ENCODE peak calls at places on chromosomes 6 and 20, in ten cellular contexts. One of them, this sample, is unnamed.
A peak's percentile ranks its signal among the peaks of the same experiment; 100 is the strongest.

GRCh38 chr6:134614606-134615485 is 296.9 kb upstream of the SGK1 start:
- DNase-seq in cardiac muscle cell: no peak
- DNase-seq in CD8-positive, alpha-beta T cell: no peak
- DNase-seq in left lung: no peak
- DNase-seq in Calu3: no peak
- DNase-seq in dorsolateral prefrontal cortex: no peak
- DNase-seq in upper lobe of right lung: no peak
- DNase-seq in astrocyte of the spinal cord: no peak
- DNase-seq in GM20000: no peak
- DNase-seq in nephron progenitor cell: no peak
- DNase-seq in this sample: no peak

GRCh38 chr6:114364295-114364694 is 21.5 kb upstream of the HS3ST5 start:
- DNase-seq in left lung: no peak
- DNase-seq in upper lobe of right lung: no peak
- DNase-seq in dorsolateral prefrontal cortex: no peak
- DNase-seq in GM20000: no peak
- DNase-seq in cardiac muscle cell: peak; percentile 11
- DNase-seq in Calu3: peak; percentile 46
- DNase-seq in CD8-positive, alpha-beta T cell: no peak
- DNase-seq in nephron progenitor cell: no peak
- DNase-seq in astrocyte of the spinal cord: peak; percentile 56
- DNase-seq in this sample: no peak

GRCh38 chr6:159716247-159717086 is 10.8 kb upstream of the WTAP start:
- DNase-seq in CD8-positive, alpha-beta T cell: no peak
- DNase-seq in Calu3: no peak
- DNase-seq in GM20000: no peak
- DNase-seq in dorsolateral prefrontal cortex: no peak
- DNase-seq in nephron progenitor cell: no peak
- DNase-seq in astrocyte of the spinal cord: peak; percentile 88
- DNase-seq in left lung: no peak
- DNase-seq in cardiac muscle cell: no peak
- DNase-seq in upper lobe of right lung: no peak
- DNase-seq in this sample: no peak

GRCh38 chr6:56693246-56693607 is 50.5 kb upstream of the DST start:
- DNase-seq in upper lobe of right lung: peak; percentile 69
- DNase-seq in GM20000: no peak
- DNase-seq in astrocyte of the spinal cord: peak; percentile 90
- DNase-seq in CD8-positive, alpha-beta T cell: no peak
- DNase-seq in Calu3: peak; percentile 65
- DNase-seq in dorsolateral prefrontal cortex: peak; percentile 69
- DNase-seq in nephron progenitor cell: no peak
- DNase-seq in left lung: peak; percentile 60
- DNase-seq in cardiac muscle cell: no peak
- DNase-seq in this sample: no peak

GRCh38 chr20:17721802-17722486 is 22.2 kb downstream of the BANF2 start:
- DNase-seq in nephron progenitor cell: no peak
- DNase-seq in cardiac muscle cell: no peak
- DNase-seq in GM20000: no peak
- DNase-seq in left lung: no peak
- DNase-seq in upper lobe of right lung: no peak
- DNase-seq in CD8-positive, alpha-beta T cell: no peak
- DNase-seq in astrocyte of the spinal cord: no peak
- DNase-seq in dorsolateral prefrontal cortex: no peak
- DNase-seq in Calu3: no peak
- DNase-seq in this sample: no peak

GRCh38 chr20:916125-916799 is at the start of gene ANGPT4:
- DNase-seq in upper lobe of right lung: no peak
- DNase-seq in CD8-positive, alpha-beta T cell: no peak
- DNase-seq in cardiac muscle cell: peak; percentile 78
- DNase-seq in dorsolateral prefrontal cortex: no peak
- DNase-seq in left lung: no peak
- DNase-seq in nephron progenitor cell: peak; percentile 21
- DNase-seq in astrocyte of the spinal cord: no peak
- DNase-seq in GM20000: no peak
- DNase-seq in Calu3: no peak
- DNase-seq in this sample: no peak

GRCh38 chr20:20793570-20793969 is 81.1 kb upstream of the RALGAPA2 start:
- DNase-seq in left lung: no peak
- DNase-seq in GM20000: no peak
- DNase-seq in CD8-positive, alpha-beta T cell: no peak
- DNase-seq in cardiac muscle cell: no peak
- DNase-seq in nephron progenitor cell: no peak
- DNase-seq in upper lobe of right lung: no peak
- DNase-seq in Calu3: no peak
- DNase-seq in dorsolateral prefrontal cortex: no peak
- DNase-seq in astrocyte of the spinal cord: no peak
- DNase-seq in this sample: no peak

GRCh38 chr6:122222761-122223160 is 176.7 kb upstream of the HSF2 start:
- DNase-seq in CD8-positive, alpha-beta T cell: no peak
- DNase-seq in astrocyte of the spinal cord: no peak
- DNase-seq in left lung: no peak
- DNase-seq in dorsolateral prefrontal cortex: no peak
- DNase-seq in Calu3: no peak
- DNase-seq in nephron progenitor cell: no peak
- DNase-seq in cardiac muscle cell: no peak
- DNase-seq in upper lobe of right lung: no peak
- DNase-seq in GM20000: no peak
- DNase-seq in this sample: no peak

GRCh38 chr20:41701596-41702350 is 83.6 kb upstream of the CHD6 start:
- DNase-seq in GM20000: no peak
- DNase-seq in CD8-positive, alpha-beta T cell: no peak
- DNase-seq in Calu3: no peak
- DNase-seq in upper lobe of right lung: no peak
- DNase-seq in cardiac muscle cell: no peak
- DNase-seq in dorsolateral prefrontal cortex: no peak
- DNase-seq in nephron progenitor cell: no peak
- DNase-seq in left lung: no peak
- DNase-seq in astrocyte of the spinal cord: no peak
- DNase-seq in this sample: no peak

GRCh38 chr20:60477958-60478357 is 519.7 kb downstream of the CDH26 start:
- DNase-seq in left lung: no peak
- DNase-seq in Calu3: no peak
- DNase-seq in GM20000: no peak
- DNase-seq in dorsolateral prefrontal cortex: no peak
- DNase-seq in nephron progenitor cell: no peak
- DNase-seq in astrocyte of the spinal cord: no peak
- DNase-seq in cardiac muscle cell: no peak
- DNase-seq in CD8-positive, alpha-beta T cell: no peak
- DNase-seq in upper lobe of right lung: no peak
- DNase-seq in this sample: no peak

GRCh38 chr6:88519227-88520019 is 353.3 kb upstream of the CNR1 start:
- DNase-seq in dorsolateral prefrontal cortex: no peak
- DNase-seq in left lung: no peak
- DNase-seq in CD8-positive, alpha-beta T cell: no peak
- DNase-seq in GM20000: no peak
- DNase-seq in upper lobe of right lung: no peak
- DNase-seq in cardiac muscle cell: peak; percentile 7
- DNase-seq in nephron progenitor cell: no peak
- DNase-seq in Calu3: no peak
- DNase-seq in astrocyte of the spinal cord: no peak
- DNase-seq in this sample: no peak

GRCh38 chr20:57024849-57025248 is 241.6 kb downstream of the BMP7 start:
- DNase-seq in CD8-positive, alpha-beta T cell: no peak
- DNase-seq in astrocyte of the spinal cord: no peak
- DNase-seq in nephron progenitor cell: no peak
- DNase-seq in GM20000: no peak
- DNase-seq in cardiac muscle cell: no peak
- DNase-seq in upper lobe of right lung: no peak
- DNase-seq in Calu3: no peak
- DNase-seq in dorsolateral prefrontal cortex: no peak
- DNase-seq in left lung: no peak
- DNase-seq in this sample: no peak

GRCh38 chr20:57023007-57023406 is 243.4 kb downstream of the BMP7 start:
- DNase-seq in upper lobe of right lung: no peak
- DNase-seq in left lung: no peak
- DNase-seq in Calu3: no peak
- DNase-seq in dorsolateral prefrontal cortex: no peak
- DNase-seq in GM20000: no peak
- DNase-seq in astrocyte of the spinal cord: no peak
- DNase-seq in CD8-positive, alpha-beta T cell: no peak
- DNase-seq in nephron progenitor cell: no peak
- DNase-seq in cardiac muscle cell: no peak
- DNase-seq in this sample: no peak

GRCh38 chr20:57023997-57024396 is 242.4 kb downstream of the BMP7 start:
- DNase-seq in upper lobe of right lung: no peak
- DNase-seq in cardiac muscle cell: no peak
- DNase-seq in Calu3: no peak
- DNase-seq in CD8-positive, alpha-beta T cell: no peak
- DNase-seq in left lung: no peak
- DNase-seq in astrocyte of the spinal cord: no peak
- DNase-seq in nephron progenitor cell: no peak
- DNase-seq in dorsolateral prefrontal cortex: no peak
- DNase-seq in GM20000: no peak
- DNase-seq in this sample: no peak

GRCh38 chr20:57020364-57020763 is 246.1 kb downstream of the BMP7 start:
- DNase-seq in astrocyte of the spinal cord: no peak
- DNase-seq in cardiac muscle cell: no peak
- DNase-seq in left lung: no peak
- DNase-seq in GM20000: no peak
- DNase-seq in nephron progenitor cell: no peak
- DNase-seq in Calu3: no peak
- DNase-seq in dorsolateral prefrontal cortex: no peak
- DNase-seq in CD8-positive, alpha-beta T cell: no peak
- DNase-seq in upper lobe of right lung: no peak
- DNase-seq in this sample: no peak

DNA sequence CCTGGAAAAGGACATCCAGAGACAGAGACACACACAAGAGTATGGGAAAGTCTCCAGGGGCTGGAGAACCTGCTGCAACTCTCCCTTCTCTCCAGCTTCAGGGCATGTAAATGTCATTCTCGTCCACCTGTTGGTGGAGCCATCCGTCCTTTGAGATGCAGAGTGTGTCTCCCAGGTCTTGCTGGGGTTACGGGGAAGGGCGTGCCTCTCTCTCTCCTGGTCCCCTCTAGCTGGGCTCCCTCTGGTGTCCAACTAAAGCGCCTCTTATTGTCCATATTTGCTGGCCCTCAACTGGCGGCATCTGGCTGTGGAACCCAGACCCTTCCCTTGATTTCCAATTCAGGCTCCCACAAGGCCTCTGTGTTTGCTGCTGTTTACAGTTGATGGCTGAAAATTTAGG is 244.1 kb downstream of the BMP7 start:
- DNase-seq in nephron progenitor cell: no peak
- DNase-seq in CD8-positive, alpha-beta T cell: no peak
- DNase-seq in dorsolateral prefrontal cortex: no peak
- DNase-seq in upper lobe of right lung: no peak
- DNase-seq in Calu3: no peak
- DNase-seq in astrocyte of the spinal cord: no peak
- DNase-seq in cardiac muscle cell: no peak
- DNase-seq in left lung: no peak
- DNase-seq in GM20000: no peak
- DNase-seq in this sample: no peak
- TF ChIP-seq CTCF in nephron progenitor cell: no peak
- TF ChIP-seq CTCF in CD8-positive, alpha-beta T cell: no peak
- TF ChIP-seq CTCF in dorsolateral prefrontal cortex: no peak
- TF ChIP-seq CTCF in upper lobe of right lung: no peak
- TF ChIP-seq CTCF in Calu3: no peak
- TF ChIP-seq CTCF in astrocyte of the spinal cord: no peak
- TF ChIP-seq CTCF in cardiac muscle cell: no peak
- TF ChIP-seq CTCF in left lung: no peak
- TF ChIP-seq CTCF in GM20000: no peak
- TF ChIP-seq CTCF in this sample: no peak

GRCh38 chr6:17908831-17909230 is 78.6 kb downstream of the KIF13A start:
- DNase-seq in astrocyte of the spinal cord: no peak
- DNase-seq in upper lobe of right lung: no peak
- DNase-seq in cardiac muscle cell: no peak
- DNase-seq in GM20000: no peak
- DNase-seq in Calu3: no peak
- DNase-seq in left lung: no peak
- DNase-seq in dorsolateral prefrontal cortex: no peak
- DNase-seq in nephron progenitor cell: no peak
- DNase-seq in CD8-positive, alpha-beta T cell: no peak
- DNase-seq in this sample: no peak

GRCh38 chr6:17904491-17905120 is 82.8 kb downstream of the KIF13A start:
- DNase-seq in upper lobe of right lung: no peak
- DNase-seq in Calu3: no peak
- DNase-seq in cardiac muscle cell: no peak
- DNase-seq in GM20000: no peak
- DNase-seq in nephron progenitor cell: no peak
- DNase-seq in CD8-positive, alpha-beta T cell: no peak
- DNase-seq in dorsolateral prefrontal cortex: no peak
- DNase-seq in left lung: no peak
- DNase-seq in astrocyte of the spinal cord: no peak
- DNase-seq in this sample: no peak

GRCh38 chr6:17905611-17906592 is 81.5 kb downstream of the KIF13A start:
- DNase-seq in upper lobe of right lung: no peak
- DNase-seq in Calu3: no peak
- DNase-seq in dorsolateral prefrontal cortex: no peak
- DNase-seq in GM20000: no peak
- DNase-seq in cardiac muscle cell: no peak
- DNase-seq in left lung: no peak
- DNase-seq in nephron progenitor cell: no peak
- DNase-seq in astrocyte of the spinal cord: peak; percentile 72
- DNase-seq in CD8-positive, alpha-beta T cell: no peak
- DNase-seq in this sample: no peak

GRCh38 chr6:17910178-17910577 is 77.3 kb downstream of the KIF13A start:
- DNase-seq in left lung: no peak
- DNase-seq in GM20000: no peak
- DNase-seq in nephron progenitor cell: no peak
- DNase-seq in astrocyte of the spinal cord: no peak
- DNase-seq in dorsolateral prefrontal cortex: no peak
- DNase-seq in cardiac muscle cell: no peak
- DNase-seq in CD8-positive, alpha-beta T cell: no peak
- DNase-seq in Calu3: no peak
- DNase-seq in upper lobe of right lung: no peak
- DNase-seq in this sample: no peak

GRCh38 chr6:17907467-17908229 is 79.8 kb downstream of the KIF13A start:
- DNase-seq in Calu3: peak; percentile 3
- DNase-seq in nephron progenitor cell: no peak
- DNase-seq in astrocyte of the spinal cord: peak; percentile 96
- DNase-seq in cardiac muscle cell: no peak
- DNase-seq in CD8-positive, alpha-beta T cell: no peak
- DNase-seq in left lung: peak; percentile 83
- DNase-seq in GM20000: no peak
- DNase-seq in upper lobe of right lung: peak; percentile 69
- DNase-seq in dorsolateral prefrontal cortex: peak; percentile 74
- DNase-seq in this sample: no peak
- TF ChIP-seq CTCF in Calu3: no peak
- TF ChIP-seq CTCF in nephron progenitor cell: no peak
- TF ChIP-seq CTCF in astrocyte of the spinal cord: peak; percentile 40
- TF ChIP-seq CTCF in cardiac muscle cell: peak; percentile 34
- TF ChIP-seq CTCF in CD8-positive, alpha-beta T cell: no peak
- TF ChIP-seq CTCF in left lung: no peak
- TF ChIP-seq CTCF in GM20000: no peak
- TF ChIP-seq CTCF in upper lobe of right lung: no peak
- TF ChIP-seq CTCF in dorsolateral prefrontal cortex: no peak
- TF ChIP-seq CTCF in this sample: no peak

GRCh38 chr6:84568971-84569370 is 195.4 kb downstream of the TBX18 start:
- DNase-seq in nephron progenitor cell: no peak
- DNase-seq in astrocyte of the spinal cord: peak; percentile 67
- DNase-seq in cardiac muscle cell: no peak
- DNase-seq in left lung: no peak
- DNase-seq in GM20000: no peak
- DNase-seq in dorsolateral prefrontal cortex: no peak
- DNase-seq in Calu3: peak; percentile 12
- DNase-seq in upper lobe of right lung: no peak
- DNase-seq in CD8-positive, alpha-beta T cell: no peak
- DNase-seq in this sample: no peak
- TF ChIP-seq CTCF in nephron progenitor cell: no peak
- TF ChIP-seq CTCF in astrocyte of the spinal cord: peak; percentile 41
- TF ChIP-seq CTCF in cardiac muscle cell: peak; percentile 62
- TF ChIP-seq CTCF in left lung: no peak
- TF ChIP-seq CTCF in GM20000: no peak
- TF ChIP-seq CTCF in dorsolateral prefrontal cortex: no peak
- TF ChIP-seq CTCF in Calu3: peak; percentile 15
- TF ChIP-seq CTCF in upper lobe of right lung: no peak
- TF ChIP-seq CTCF in CD8-positive, alpha-beta T cell: no peak
- TF ChIP-seq CTCF in this sample: no peak

GRCh38 chr20:11716239-11716944 is 201.3 kb upstream of the BTBD3 start:
- DNase-seq in Calu3: peak; percentile 20
- DNase-seq in GM20000: no peak
- DNase-seq in astrocyte of the spinal cord: peak; percentile 96
- DNase-seq in cardiac muscle cell: peak; percentile 28
- DNase-seq in dorsolateral prefrontal cortex: no peak
- DNase-seq in left lung: no peak
- DNase-seq in nephron progenitor cell: peak; percentile 10
- DNase-seq in upper lobe of right lung: no peak
- DNase-seq in CD8-positive, alpha-beta T cell: no peak
- DNase-seq in this sample: peak; percentile 48
- TF ChIP-seq CTCF in Calu3: peak; percentile 24
- TF ChIP-seq CTCF in GM20000: no peak
- TF ChIP-seq CTCF in astrocyte of the spinal cord: peak; percentile 71
- TF ChIP-seq CTCF in cardiac muscle cell: peak; percentile 43
- TF ChIP-seq CTCF in dorsolateral prefrontal cortex: no peak
- TF ChIP-seq CTCF in left lung: no peak
- TF ChIP-seq CTCF in nephron progenitor cell: peak; percentile 50
- TF ChIP-seq CTCF in upper lobe of right lung: no peak
- TF ChIP-seq CTCF in CD8-positive, alpha-beta T cell: no peak
- TF ChIP-seq CTCF in this sample: peak; percentile 40

This sample was measured in endothelial cell.